ENCODE peak calls at places on chromosomes 16 and 17, in four cellular contexts. J is tibial artery, T is GM12878, B is uterus. R is an unnamed sample.

GRCh38 chr16:65782537-65783290 is 583.8 kb upstream of the CDH5 start:
- DNase-seq in J (no peak), T (no peak), B (peak), R (no peak)

GRCh38 chr16:19167710-19168172 is 299 bp upstream of the SYT17 start:
- DNase-seq in J (peak), T (no peak), B (peak), R (no peak)

GRCh38 chr16:84925092-84925772 is 86.1 kb downstream of the ZDHHC7 start:
- DNase-seq in J (no peak), T (no peak), B (no peak), R (no peak)

GRCh38 chr17:37673386-37673785 is 30.1 kb upstream of the DDX52 start:
- DNase-seq in J (no peak), T (no peak), B (no peak), R (no peak)

GRCh38 chr17:68591583-68591982 is 9.6 kb downstream of the FAM20A start:
- DNase-seq in J (no peak), T (no peak), B (peak), R (no peak)

GRCh38 chr17:21010705-21011596 is 31.9 kb downstream of the USP22 start:
- DNase-seq in J (peak), T (no peak), B (no peak), R (no peak)

GRCh38 chr16:53768167-53768566 is 64.2 kb downstream of the FTO start:
- DNase-seq in J (no peak), T (no peak), B (no peak), R (no peak)

GRCh38 chr16:66359811-66360608 is 6.5 kb upstream of the CDH5 start:
- DNase-seq in J (no peak), T (no peak), B (peak), R (no peak)

GRCh38 chr17:18258356-18259038 is at the start of gene FLII:
- DNase-seq in J (no peak), T (no peak), B (no peak), R (peak)

GRCh38 chr16:11084484-11085024 is 140.2 kb downstream of the CLEC16A start:
- DNase-seq in J (no peak), T (no peak), B (peak), R (no peak)

GRCh38 chr17:36856921-36857381 is 80.3 kb upstream of the LHX1 start:
- DNase-seq in J (no peak), T (no peak), B (no peak), R (peak)

GRCh38 chr17:7854851-7855642 is at the start of gene TMEM88:
- DNase-seq in J (no peak), T (no peak), B (peak), R (no peak)

GRCh38 chr16:59690216-59690615 is 956.1 kb upstream of the GOT2 start:
- DNase-seq in J (no peak), T (no peak), B (no peak), R (no peak)

DNA sequence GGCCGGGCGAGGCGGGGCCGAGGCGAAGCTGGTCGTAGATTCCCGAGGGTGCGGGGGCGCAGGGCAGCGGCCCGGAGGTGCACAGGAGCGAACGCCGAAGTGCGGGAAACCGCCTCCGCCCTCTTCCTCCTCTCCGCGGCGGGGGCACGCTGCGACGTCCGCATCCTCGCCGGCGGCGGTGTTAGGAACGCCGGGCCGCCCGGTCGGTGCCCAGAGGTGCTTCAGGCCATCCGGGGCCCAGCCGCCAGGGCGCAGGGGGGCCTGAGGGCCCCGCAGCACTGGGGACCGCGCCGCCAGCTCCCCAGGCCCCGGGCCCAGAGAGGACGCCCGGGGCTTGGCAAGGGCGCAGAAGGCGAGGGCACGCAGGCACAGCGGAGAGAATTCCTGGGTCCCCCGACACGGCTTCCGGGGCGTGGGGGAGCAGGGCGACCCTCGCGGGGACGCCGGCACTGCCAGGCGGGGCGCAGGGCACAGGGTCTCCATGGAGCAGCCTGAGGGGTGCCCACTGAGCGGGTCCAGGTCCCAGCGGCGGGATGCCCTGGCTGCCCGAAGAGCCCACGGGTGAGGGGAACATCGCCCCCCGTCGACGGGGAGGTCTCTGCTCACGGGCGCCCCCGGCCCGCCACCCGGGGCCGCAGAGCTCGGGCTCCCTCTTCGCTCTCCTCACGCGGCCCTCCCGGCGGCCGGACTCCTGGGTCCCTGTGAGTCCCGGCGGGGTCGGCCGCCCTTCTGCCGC is 576 bp downstream of the EPOP start:
- DNase-seq in J (no peak), T (no peak), B (no peak), R (no peak)
- TF ChIP-seq CTCF in J (no peak), T (peak), B (no peak), R (no peak)

DNA sequence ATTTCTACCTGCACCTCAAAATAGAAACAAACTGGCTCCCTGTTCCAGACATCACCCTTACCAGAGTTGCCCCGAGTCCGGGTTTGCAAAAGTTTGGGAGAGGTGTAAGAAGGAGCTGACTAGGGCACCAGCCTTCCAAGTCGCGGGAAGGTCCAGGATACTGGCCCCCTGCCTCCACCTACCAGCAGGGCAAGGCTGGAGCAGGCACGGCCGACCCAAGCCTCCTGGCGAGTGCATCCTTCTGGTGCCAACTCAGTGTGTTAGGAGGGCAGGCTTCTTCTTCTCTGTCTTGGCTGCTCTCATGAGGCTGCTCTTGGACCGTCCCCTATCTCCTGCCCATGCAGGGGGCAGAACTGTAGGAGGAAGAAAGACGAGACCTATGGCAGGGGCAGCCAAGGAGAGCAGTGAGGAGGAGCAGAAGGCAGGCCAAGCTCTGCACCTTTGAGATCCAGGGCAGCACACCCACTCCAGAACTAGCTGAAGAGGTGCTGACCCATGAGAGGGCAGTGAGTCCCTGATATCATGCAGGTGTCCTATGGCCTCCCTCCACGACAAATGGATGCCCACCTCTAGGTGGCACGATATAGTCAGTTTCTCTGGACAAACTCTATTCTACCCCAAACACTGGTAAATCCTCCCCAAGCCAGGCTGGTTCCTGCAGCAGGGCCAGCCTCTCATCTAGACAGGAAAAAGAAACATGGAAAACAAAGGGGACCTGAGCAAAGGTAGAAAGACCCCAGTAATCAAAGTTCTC is 54.4 kb downstream of the CYTH1 start:
- DNase-seq in J (no peak), T (no peak), B (no peak), R (no peak)
- TF ChIP-seq CTCF in J (no peak), T (peak), B (no peak), R (no peak)

GRCh38 chr17:48603959-48604769 is 622 bp downstream of the HOXB6 start:
- DNase-seq in J (no peak), T (no peak), B (no peak), R (no peak)
- TF ChIP-seq CTCF in J (no peak), T (no peak), B (no peak), R (no peak)

GRCh38 chr17:78769200-78769773 is 12.8 kb downstream of the CYTH1 start:
- DNase-seq in J (no peak), T (no peak), B (no peak), R (no peak)
- TF ChIP-seq CTCF in J (no peak), T (peak), B (no peak), R (no peak)